ENCODE peak calls at places on chromosomes 16 and 17, in five cellular contexts. P is GM23248, Z is brain microvascular endothelial cell, R is cardiac muscle cell, U is PC-3. S is an unnamed sample.

GRCh38 chr17:73492802-73493139 is 151.5 kb downstream of the SDK2 start:
- DNase-seq in R (peak), P (no peak), Z (no peak), U (no peak), S (no peak)

GRCh38 chr17:82808006-82808405 is 31.8 kb downstream of the ZNF750 start:
- DNase-seq in Z (no peak), U (no peak), R (no peak), P (no peak), S (no peak)

GRCh38 chr16:83005653-83006160 is 378.9 kb downstream of the CDH13 start:
- DNase-seq in R (no peak), P (no peak), U (no peak), Z (no peak), S (no peak)

GRCh38 chr16:24132797-24133155 is 123.4 kb upstream of the CACNG3 start:
- DNase-seq in P (no peak), R (no peak), U (no peak), Z (no peak), S (no peak)

GRCh38 chr17:80408872-80409271 is 6.1 kb upstream of the ENDOV start:
- DNase-seq in P (peak), R (no peak), Z (peak), U (no peak), S (no peak)

GRCh38 chr17:49604314-49604869 is 28.7 kb downstream of the NXPH3 start:
- DNase-seq in Z (no peak), R (no peak), U (no peak), P (no peak), S (no peak)

GRCh38 chr16:81902025-81902424 is 109.2 kb downstream of the SDR42E1 start:
- DNase-seq in Z (peak), U (peak), P (no peak), R (no peak), S (no peak)

GRCh38 chr16:14378131-14378551 is 251.9 kb downstream of the PARN start:
- DNase-seq in U (peak), R (no peak), P (peak), Z (no peak), S (peak)

GRCh38 chr16:29898786-29899515 is 399 bp downstream of the SEZ6L2 start:
- DNase-seq in R (no peak), Z (peak), U (no peak), P (peak), S (no peak)

GRCh38 chr16:30095166-30096078 is 591 bp downstream of the YPEL3 start:
- DNase-seq in P (peak), U (no peak), R (no peak), Z (no peak), S (no peak)

GRCh38 chr17:83180996-83181481 is 101.6 kb downstream of the METRNL start:
- DNase-seq in U (no peak), Z (no peak), R (no peak), P (peak), S (no peak)

GRCh38 chr16:56711862-56712261 is 18.1 kb upstream of the NUP93 start:
- DNase-seq in Z (no peak), U (no peak), R (no peak), P (peak), S (no peak)

GRCh38 chr16:56933266-56933619 is 1.3 kb downstream of the HERPUD1 start:
- DNase-seq in P (no peak), U (no peak), Z (no peak), R (no peak), S (no peak)

GRCh38 chr16:78094166-78094565 is 5.3 kb upstream of the WWOX start:
- DNase-seq in Z (no peak), P (no peak), R (no peak), U (no peak), S (no peak)

GRCh38 chr17:2792541-2793169 is 3.6 kb upstream of the RAP1GAP2 start:
- DNase-seq in U (no peak), P (no peak), R (no peak), Z (no peak), S (no peak)

GRCh38 chr16:51359141-51359960 is 208.3 kb upstream of the SALL1 start:
- DNase-seq in R (no peak), P (peak), U (no peak), Z (no peak), S (no peak)

GRCh38 chr17:19712436-19713004 is 3.9 kb downstream of the SLC47A2 start:
- DNase-seq in P (no peak), U (no peak), R (no peak), Z (no peak), S (no peak)

GRCh38 chr16:9072806-9073341 is 18.6 kb upstream of the HAPSTR1 start:
- DNase-seq in P (peak), U (peak), R (no peak), Z (peak), S (no peak)

GRCh38 chr16:74773431-74774222 is 993 bp downstream of the FA2H start:
- DNase-seq in R (no peak), U (peak), Z (no peak), P (no peak), S (no peak)

GRCh38 chr17:19935169-19935568 is 42.5 kb downstream of the AKAP10 start:
- DNase-seq in Z (peak), P (peak), R (no peak), U (peak), S (no peak)

GRCh38 chr16:76226011-76226410 is 51.2 kb upstream of the CNTNAP4 start:
- DNase-seq in P (no peak), U (peak), R (no peak), Z (no peak), S (no peak)

GRCh38 chr16:79608976-79609375 is 8.4 kb upstream of the MAF start:
- DNase-seq in U (no peak), P (no peak), Z (no peak), R (no peak), S (no peak)

GRCh38 chr16:72560617-72561016 is 388.7 kb upstream of the PMFBP1 start:
- DNase-seq in P (no peak), R (peak), U (no peak), Z (no peak), S (no peak)

GRCh38 chr17:83028851-83029250 is 50.6 kb upstream of the METRNL start:
- DNase-seq in Z (no peak), P (no peak), U (no peak), R (no peak), S (no peak)

GRCh38 chr16:642189-643049 is 791 bp downstream of the MCRIP2 start:
- DNase-seq in Z (no peak), R (peak), U (peak), P (peak), S (no peak)

GRCh38 chr16:88798772-88799455 is 4.7 kb upstream of the CDT1 start:
- DNase-seq in U (no peak), Z (no peak), R (no peak), P (no peak), S (no peak)

GRCh38 chr16:30398660-30399434 is 3.6 kb downstream of the ZNF48 start:
- DNase-seq in Z (no peak), P (no peak), R (no peak), U (no peak), S (no peak)

GRCh38 chr17:50139950-50140885 is 10.3 kb upstream of the SAMD14 start:
- DNase-seq in P (peak), R (peak), Z (peak), U (peak), S (no peak)

GRCh38 chr17:51258756-51259573 is 884 bp downstream of the MBTD1 start:
- DNase-seq in U (peak), R (peak), Z (no peak), P (peak), S (no peak)

GRCh38 chr17:82927661-82928601 is 88.1 kb upstream of the ZNF750 start:
- DNase-seq in Z (no peak), R (no peak), P (no peak), U (no peak), S (no peak)

GRCh38 chr16:77967054-77968035 is 55.0 kb upstream of the CLEC3A start:
- DNase-seq in R (no peak), Z (no peak), U (no peak), P (no peak), S (no peak)

GRCh38 chr17:49703557-49704277 is 4.0 kb downstream of the SLC35B1 start:
- DNase-seq in Z (peak), R (peak), U (peak), P (peak), S (peak)

GRCh38 chr17:61556224-61557188 is 34.5 kb downstream of the NACA2 start:
- DNase-seq in Z (no peak), P (no peak), R (no peak), U (peak), S (no peak)

GRCh38 chr16:7644171-7644570 is 311.5 kb downstream of the RBFOX1 start:
- DNase-seq in Z (no peak), R (no peak), P (no peak), U (no peak), S (no peak)

GRCh38 chr17:40063915-40064531 is 1.3 kb downstream of the THRA start:
- DNase-seq in P (peak), Z (no peak), U (no peak), R (no peak), S (no peak)

GRCh38 chr16:1532081-1532760 is 1.2 kb upstream of the TMEM204 start:
- DNase-seq in P (peak), Z (no peak), U (no peak), R (no peak), S (no peak)

GRCh38 chr16:62077998-62078397 is 41.8 kb upstream of the CDH8 start:
- DNase-seq in P (peak), Z (peak), U (peak), R (peak), S (no peak)

GRCh38 chr16:85688586-85689284 is at the start of gene GINS2:
- DNase-seq in R (peak), P (peak), Z (peak), U (peak), S (peak)
- H3K4me3 ChIP-seq in R (peak), P (peak), Z (peak), U (peak), S (peak)

DNA sequence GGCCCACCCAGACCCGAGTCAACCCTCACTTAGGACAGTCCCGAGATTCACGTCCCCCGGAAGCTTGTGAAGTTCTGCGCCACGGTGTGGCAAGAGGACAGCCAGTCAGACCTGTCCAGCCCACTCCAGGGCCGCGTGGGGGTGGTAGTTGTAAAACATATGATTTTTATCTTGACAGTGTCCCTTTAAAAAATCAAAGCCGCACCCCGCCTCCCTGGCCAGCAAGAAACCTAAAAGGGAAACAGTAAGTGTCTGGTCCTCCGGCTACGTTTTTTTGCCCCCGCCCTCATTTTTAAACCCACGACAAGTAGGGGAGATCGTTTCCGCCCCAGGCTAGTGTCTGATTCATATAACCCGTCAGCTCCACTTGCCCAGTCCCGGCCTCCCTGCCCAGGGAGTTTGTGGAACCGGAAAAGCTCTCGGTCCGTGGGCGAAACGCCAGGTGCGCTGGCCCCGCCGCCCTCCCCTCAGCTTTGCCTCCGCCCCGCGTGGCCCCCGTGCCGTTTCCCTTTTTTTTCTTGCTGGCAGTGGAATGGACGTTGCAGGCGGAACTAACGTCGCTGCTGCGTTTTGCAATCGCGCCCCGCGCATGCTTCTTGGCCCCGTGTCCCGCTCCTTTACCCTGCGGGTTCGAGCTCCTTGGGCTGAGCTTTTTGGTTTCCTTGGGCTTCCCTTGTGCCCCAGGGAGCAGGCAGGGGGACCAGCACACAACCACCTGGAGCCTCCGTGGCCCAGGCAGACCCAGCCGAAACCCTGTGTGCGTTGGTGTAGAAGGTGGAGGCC is 13.3 kb upstream of the NUDT16L1 start:
- DNase-seq in R (no peak), P (peak), Z (no peak), U (peak), S (no peak)
- H3K4me3 ChIP-seq in R (no peak), P (no peak), Z (no peak), U (peak), S (no peak)

GRCh38 chr16:49514391-49514980 is 140.9 kb downstream of the C16orf78 start:
- DNase-seq in R (no peak), Z (no peak), P (no peak), U (no peak), S (no peak)
- H3K4me3 ChIP-seq in R (no peak), Z (no peak), P (no peak), U (no peak), S (no peak)

DNA sequence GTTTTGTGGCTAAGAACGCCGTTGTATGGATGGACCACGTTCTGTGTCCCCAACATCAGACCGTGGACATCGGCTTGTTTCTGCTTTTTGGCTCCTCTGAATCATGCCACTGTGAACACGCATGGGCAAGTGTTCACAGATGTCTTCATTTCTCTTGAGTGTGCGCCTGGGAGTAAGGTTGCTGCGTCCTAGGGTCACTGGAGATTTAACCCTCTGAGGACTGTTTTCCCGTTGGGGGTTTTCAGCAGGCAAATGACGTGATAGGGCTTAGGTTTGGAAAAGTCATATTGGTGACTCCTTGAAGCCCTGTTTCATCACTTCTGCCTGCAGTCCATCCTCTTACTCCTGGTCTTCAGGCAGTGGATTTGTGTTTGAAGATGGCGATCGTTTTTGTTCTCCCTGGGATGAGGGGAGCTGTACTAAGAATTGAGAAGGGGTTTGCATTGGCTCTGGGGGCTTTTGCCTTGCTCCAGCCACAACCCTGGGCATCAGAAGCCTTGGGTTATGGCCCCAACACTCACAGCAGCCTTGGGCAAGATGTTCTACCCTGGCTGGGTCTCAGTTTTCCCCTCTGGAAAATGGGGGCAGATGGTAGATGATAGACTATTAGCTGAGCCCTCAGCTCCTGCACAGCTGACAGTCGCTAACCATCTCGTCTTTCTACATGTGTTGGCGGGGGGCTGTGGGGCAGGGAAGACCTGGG is 67.2 kb upstream of the CIBAR2 start:
- DNase-seq in R (no peak), P (peak), Z (no peak), U (no peak), S (no peak)
- H3K4me3 ChIP-seq in R (no peak), P (no peak), Z (no peak), U (no peak), S (no peak)

GRCh38 chr17:75086496-75087181 is 1.1 kb upstream of the SLC16A5 start:
- DNase-seq in U (no peak), P (no peak), R (no peak), Z (no peak), S (no peak)

GRCh38 chr17:75087182-75087557 is 584 bp upstream of the SLC16A5 start:
- DNase-seq in P (no peak), Z (no peak), R (no peak), U (no peak), S (no peak)

GRCh38 chr17:75087558-75088453 is at the start of gene SLC16A5:
- DNase-seq in U (no peak), Z (peak), P (peak), R (peak), S (no peak)

GRCh38 chr17:75088902-75089417 is 1.2 kb downstream of the SLC16A5 start:
- DNase-seq in Z (no peak), P (peak), R (no peak), U (peak), S (no peak)

DNA sequence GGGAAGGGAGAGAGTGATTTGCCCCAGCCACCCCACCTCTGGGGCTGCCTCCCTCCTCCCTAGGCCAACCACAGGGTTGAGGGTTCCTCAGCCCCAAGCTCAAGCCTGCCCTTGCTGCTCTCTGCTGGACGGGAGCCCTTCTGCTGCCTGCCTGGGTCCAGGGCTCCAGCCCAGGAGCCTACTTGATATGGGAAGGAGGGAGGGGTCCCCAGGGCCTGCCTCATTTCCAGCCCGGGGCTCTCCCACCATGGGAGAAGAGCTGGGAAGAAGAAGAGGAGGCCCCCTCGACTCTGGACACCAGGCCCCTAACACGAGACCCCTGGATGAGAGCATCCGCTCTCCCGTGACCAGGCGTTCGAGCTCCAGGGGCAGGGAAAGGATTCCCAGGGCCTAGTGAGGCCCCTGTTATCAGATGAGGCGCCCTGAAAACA is 726 bp downstream of the SLC16A5 start:
- DNase-seq in Z (no peak), U (no peak), P (no peak), R (no peak), S (no peak)
- H3K4me3 ChIP-seq in Z (peak), U (no peak), P (peak), R (peak), S (peak)

DNA sequence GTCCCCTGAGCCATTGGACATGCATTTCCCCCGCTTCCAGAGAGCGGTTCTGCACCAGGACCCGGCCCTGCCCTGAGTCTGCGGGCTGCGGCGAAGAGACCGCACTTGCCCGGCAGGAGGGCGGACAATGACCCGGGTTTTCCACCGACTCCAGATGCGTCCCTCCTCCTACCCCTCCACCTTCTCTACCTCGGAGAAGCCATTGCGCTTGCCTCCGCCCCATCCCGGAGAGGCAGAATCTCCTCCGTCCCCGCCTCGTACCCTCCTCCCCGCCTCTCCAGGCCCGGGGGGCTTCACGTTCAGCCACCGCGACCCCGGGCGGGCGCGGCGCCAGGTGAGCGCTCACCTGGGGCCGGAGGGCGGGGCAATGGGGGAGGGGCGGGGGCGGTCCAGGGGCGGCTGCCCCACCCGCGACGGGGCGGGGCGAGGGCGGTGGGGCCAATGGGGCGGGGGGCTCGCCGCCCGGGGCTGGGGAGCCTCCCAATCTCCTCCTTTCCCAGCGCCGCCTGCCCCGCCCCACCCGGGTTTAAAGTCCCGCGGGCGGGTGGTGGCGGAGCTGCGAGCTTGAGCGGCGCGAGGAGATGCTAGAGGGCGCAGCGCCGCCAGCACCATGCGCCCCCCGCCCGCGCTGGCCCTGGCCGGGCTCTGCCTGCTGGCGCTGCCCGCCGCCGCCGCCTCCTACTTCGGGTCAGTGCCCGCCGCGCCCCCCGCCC is at the start of gene WNT9B:
- DNase-seq in P (peak), U (no peak), Z (no peak), R (peak), S (no peak)
- H3K4me3 ChIP-seq in P (peak), U (no peak), Z (peak), R (peak), S (peak)

GRCh38 chr16:68491576-68491950 is 43.3 kb upstream of the SMPD3 start:
- DNase-seq in P (no peak), Z (no peak), U (no peak), R (no peak), S (no peak)
- H3K4me3 ChIP-seq in P (no peak), Z (no peak), U (no peak), R (no peak), S (no peak)

GRCh38 chr17:11238710-11239109 is 2.3 kb upstream of the SHISA6 start:
- DNase-seq in P (no peak), U (no peak), Z (no peak), R (no peak), S (no peak)
- H3K4me3 ChIP-seq in P (no peak), U (no peak), Z (no peak), R (no peak), S (no peak)

DNA sequence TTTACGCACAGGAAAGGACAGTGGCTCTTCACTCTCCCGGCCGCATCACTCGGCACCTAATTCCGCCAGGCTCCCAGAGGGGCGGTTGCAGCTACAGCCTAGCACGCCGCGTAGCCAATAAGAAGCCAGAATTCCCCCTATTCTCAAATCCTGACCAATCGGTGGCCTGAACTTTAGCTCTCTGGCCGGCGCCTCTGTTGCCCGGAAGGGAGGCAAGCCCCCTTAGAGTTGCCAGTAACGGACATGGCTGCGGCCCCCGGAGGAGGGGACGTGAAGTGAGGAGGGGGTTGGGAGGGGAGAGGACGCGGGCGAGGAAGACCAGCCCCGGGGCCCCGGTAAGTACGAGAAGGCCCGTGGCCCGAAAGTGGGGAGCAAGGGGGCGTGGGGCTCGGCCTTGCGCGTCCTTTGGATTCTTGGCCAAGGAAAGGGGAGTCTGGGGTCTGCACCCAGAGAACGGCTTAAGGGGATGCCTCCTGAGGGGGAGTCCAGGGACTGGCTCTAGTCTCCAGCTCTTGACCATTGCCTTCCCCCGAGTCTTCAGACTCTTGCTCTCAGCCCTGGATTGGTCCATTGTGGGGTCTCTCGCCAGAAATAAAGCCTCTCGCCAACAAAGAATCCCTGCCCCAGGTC is at the start of gene TMEM94:
- DNase-seq in P (peak), Z (peak), R (peak), U (peak), S (peak)
- H3K4me3 ChIP-seq in P (peak), Z (peak), R (peak), U (peak), S (peak)